ENCODE peak calls at places on chromosomes 3 and 15, in six cellular contexts. K is GM12878, L is A549, X is esophagus muscularis mucosa, S is breast epithelium, H is tibial nerve. M is an unnamed sample.

GRCh38 chr15:56242576-56243116 is 1.0 kb downstream of the RFX7 start:
- DNase-seq in K (no peak), L (no peak), X (no peak), S (no peak), H (no peak), M (peak)

GRCh38 chr3:13747627-13748026 is 132.2 kb downstream of the WNT7A start:
- DNase-seq in K (no peak), L (no peak), X (no peak), S (no peak), H (no peak), M (no peak)

GRCh38 chr3:125051715-125052581 is 3.8 kb downstream of the HEG1 start:
- DNase-seq in K (peak), L (no peak), X (no peak), S (no peak), H (peak), M (no peak)

GRCh38 chr15:85606721-85607120 is 188.0 kb downstream of the KLHL25 start:
- DNase-seq in K (no peak), L (no peak), X (no peak), S (no peak), H (no peak), M (no peak)

GRCh38 chr3:22887664-22888291 is 315.3 kb upstream of the UBE2E2 start:
- DNase-seq in K (no peak), L (peak), X (no peak), S (no peak), H (no peak), M (peak)

GRCh38 chr3:13515786-13516783 is 32.8 kb upstream of the FBLN2 start:
- DNase-seq in K (no peak), L (no peak), X (no peak), S (no peak), H (no peak), M (no peak)

GRCh38 chr3:40387001-40387894 is at the start of gene ENTPD3:
- DNase-seq in K (no peak), L (no peak), X (no peak), S (no peak), H (no peak), M (peak)

GRCh38 chr3:101824691-101825090 is 24.6 kb upstream of the NFKBIZ start:
- DNase-seq in K (no peak), L (no peak), X (no peak), S (no peak), H (no peak), M (no peak)

GRCh38 chr3:53225181-53225580 is 30.6 kb downstream of the TKT start:
- DNase-seq in K (no peak), L (no peak), X (no peak), S (no peak), H (no peak), M (no peak)

GRCh38 chr3:68007621-68008226 is 353.3 kb upstream of the SUCLG2 start:
- DNase-seq in K (no peak), L (no peak), X (no peak), S (no peak), H (no peak), M (no peak)

GRCh38 chr3:143119974-143120715 is 574 bp downstream of the CHST2 start:
- DNase-seq in K (no peak), L (peak), X (peak), S (no peak), H (no peak), M (peak)

GRCh38 chr15:89105147-89105546 is 16.9 kb downstream of the ABHD2 start:
- DNase-seq in K (no peak), L (peak), X (no peak), S (no peak), H (no peak), M (no peak)

GRCh38 chr3:12975748-12976522 is 97.3 kb downstream of the IQSEC1 start:
- DNase-seq in K (no peak), L (no peak), X (no peak), S (no peak), H (no peak), M (no peak)

GRCh38 chr3:177724020-177724638 is 526.8 kb upstream of the TBL1XR1 start:
- DNase-seq in K (no peak), L (no peak), X (no peak), S (no peak), H (peak), M (no peak)

GRCh38 chr3:178245385-178245778 is 290.9 kb upstream of the KCNMB2 start:
- DNase-seq in K (no peak), L (no peak), X (no peak), S (no peak), H (no peak), M (no peak)

GRCh38 chr3:157132936-157133335 is 27.0 kb downstream of the CCNL1 start:
- DNase-seq in K (no peak), L (no peak), X (no peak), S (no peak), H (no peak), M (no peak)

GRCh38 chr3:126827121-126827520 is 123.1 kb downstream of the CHCHD6 start:
- DNase-seq in K (no peak), L (no peak), X (peak), S (no peak), H (no peak), M (no peak)

GRCh38 chr15:66404532-66404931 is 17.8 kb downstream of the MAP2K1 start:
- DNase-seq in K (no peak), L (no peak), X (no peak), S (no peak), H (no peak), M (no peak)

GRCh38 chr3:187521546-187521945 is 148.6 kb downstream of the SST start:
- DNase-seq in K (no peak), L (no peak), X (no peak), S (no peak), H (no peak), M (no peak)

GRCh38 chr15:67000896-67001295 is 64.5 kb upstream of the SMAD3 start:
- DNase-seq in K (no peak), L (no peak), X (peak), S (no peak), H (no peak), M (no peak)

GRCh38 chr3:194369522-194370279 is at the start of gene LRRC15:
- DNase-seq in K (no peak), L (peak), X (no peak), S (no peak), H (no peak), M (no peak)

GRCh38 chr3:122101646-122102045 is 46.5 kb downstream of the CD86 start:
- DNase-seq in K (peak), L (peak), X (no peak), S (no peak), H (no peak), M (peak)

GRCh38 chr15:58443291-58443690 is 11.5 kb downstream of the LIPC start:
- DNase-seq in K (no peak), L (no peak), X (no peak), S (no peak), H (no peak), M (no peak)

GRCh38 chr3:108301695-108302404 is 5.5 kb downstream of the HHLA2 start:
- DNase-seq in K (no peak), L (no peak), X (no peak), S (no peak), H (no peak), M (no peak)

GRCh38 chr3:186097317-186097662 is 11.6 kb downstream of the ETV5 start:
- DNase-seq in K (no peak), L (no peak), X (no peak), S (no peak), H (no peak), M (no peak)

GRCh38 chr3:186098740-186099139 is 10.1 kb downstream of the ETV5 start:
- DNase-seq in K (no peak), L (no peak), X (no peak), S (no peak), H (no peak), M (no peak)

GRCh38 chr3:186099178-186099577 is 9.7 kb downstream of the ETV5 start:
- DNase-seq in K (no peak), L (no peak), X (no peak), S (no peak), H (peak), M (peak)

GRCh38 chr3:186096295-186096694 is 12.6 kb downstream of the ETV5 start:
- DNase-seq in K (no peak), L (no peak), X (no peak), S (no peak), H (no peak), M (no peak)

DNA sequence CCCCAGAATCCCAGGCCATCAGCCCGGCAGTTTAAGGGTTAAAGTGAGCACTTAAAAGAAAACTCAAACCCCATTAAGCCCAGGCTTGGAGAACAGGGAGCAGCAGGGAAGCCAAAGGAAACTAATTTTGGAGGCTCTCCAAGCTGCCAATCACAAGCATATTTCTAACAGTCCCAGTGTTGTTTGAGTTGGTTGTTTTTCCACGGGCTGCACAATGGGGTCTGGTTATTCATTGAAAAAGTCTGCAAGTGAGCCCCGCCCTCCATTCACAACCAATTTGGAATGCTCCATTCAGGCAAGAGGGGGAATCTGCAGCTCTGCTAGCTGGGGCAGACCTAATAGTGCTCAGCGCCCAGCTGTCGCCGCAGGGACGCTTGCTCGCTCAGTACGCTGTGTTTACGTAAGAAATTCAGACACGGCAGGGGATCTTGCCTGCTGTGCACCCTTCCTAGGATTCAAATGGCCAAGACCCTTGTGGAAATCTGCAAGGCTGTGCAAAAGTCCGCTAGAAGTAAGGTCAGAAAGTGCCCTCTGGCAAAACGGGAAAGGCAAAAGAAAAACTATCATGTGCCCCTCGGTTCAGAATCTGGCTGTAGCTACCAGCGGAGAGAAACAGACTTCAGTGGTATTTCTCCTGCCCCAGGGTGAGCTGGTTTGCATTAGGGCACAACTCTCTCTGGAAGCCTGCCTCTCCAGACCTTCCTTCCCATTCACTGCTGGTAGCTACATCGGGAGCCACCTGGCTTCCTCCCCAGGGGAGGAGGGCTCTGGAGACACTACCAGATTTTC is 11.0 kb downstream of the ETV5 start:
- DNase-seq in K (no peak), L (peak), X (no peak), S (no peak), H (peak), M (peak)
- TF ChIP-seq POLR2A in K (no peak), L (no peak), X (no peak), S (no peak), H (no peak), M (no peak)

GRCh38 chr3:49411550-49411967 is 217 bp downstream of the RHOA start:
- DNase-seq in K (no peak), L (no peak), X (no peak), S (no peak), H (peak), M (peak)

GRCh38 chr3:49412632-49413337 is 562 bp downstream of the TCTA start:
- DNase-seq in K (no peak), L (no peak), X (no peak), S (no peak), H (no peak), M (peak)

GRCh38 chr3:49410844-49411549 is 779 bp downstream of the RHOA start:
- DNase-seq in K (no peak), L (no peak), X (no peak), S (peak), H (no peak), M (peak)

GRCh38 chr3:49413338-49413734 is 1.1 kb downstream of the TCTA start:
- DNase-seq in K (no peak), L (no peak), X (no peak), S (no peak), H (no peak), M (no peak)

DNA sequence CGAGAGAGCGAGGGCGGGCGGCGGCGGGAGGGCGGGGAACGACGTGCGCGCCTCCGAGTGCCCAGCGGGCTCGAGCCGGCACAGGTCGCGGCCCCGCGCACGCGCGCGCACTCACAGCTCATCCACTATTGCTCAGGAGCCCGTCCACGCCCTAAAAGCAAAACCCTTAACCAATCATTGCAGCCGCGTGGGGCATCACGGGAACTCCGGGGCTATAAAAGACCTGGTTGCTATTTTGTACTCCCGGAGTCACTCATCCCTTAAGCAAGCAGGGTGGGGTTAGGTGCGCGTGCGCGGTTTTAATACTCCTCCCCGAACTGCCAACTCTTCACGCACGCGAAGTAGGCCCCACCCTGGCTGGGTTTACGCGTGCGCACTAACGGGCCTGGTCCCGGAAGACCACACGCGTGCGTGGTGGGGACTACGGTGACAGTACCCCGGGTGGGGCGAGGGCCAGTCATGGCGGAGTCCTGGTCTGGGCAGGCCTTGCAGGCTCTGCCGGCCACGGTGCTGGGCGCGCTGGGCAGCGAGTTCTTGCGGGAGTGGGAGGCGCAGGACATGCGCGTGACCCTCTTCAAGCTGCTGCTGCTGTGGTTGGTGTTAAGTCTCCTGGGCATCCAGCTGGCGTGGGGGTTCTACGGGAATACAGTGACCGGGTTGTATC is at the start of the genes RHOA and TCTA:
- DNase-seq in K (peak), L (peak), X (peak), S (peak), H (peak), M (peak)
- TF ChIP-seq POLR2A in K (peak), L (peak), X (peak), S (peak), H (peak), M (peak)

DNA sequence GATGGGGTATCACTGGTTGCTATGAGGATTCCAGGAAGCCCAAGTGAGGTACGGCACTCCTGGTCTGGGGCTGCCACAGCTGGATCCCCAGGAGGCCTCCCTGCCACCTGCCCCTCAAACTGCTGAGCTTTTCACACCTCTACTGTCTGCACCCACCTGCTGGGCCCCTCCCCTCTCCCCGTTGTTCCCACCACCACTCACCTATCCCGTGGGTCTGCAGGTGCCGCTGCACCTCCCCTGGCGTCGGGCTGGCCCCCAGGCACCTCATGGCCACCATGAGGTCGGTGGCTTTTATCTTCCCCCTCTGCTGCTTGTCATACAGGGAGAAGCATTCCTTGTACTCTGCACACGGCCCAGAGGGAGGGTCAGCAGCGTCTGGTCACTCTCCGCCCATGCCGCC is 5.8 kb downstream of the CALML4 start:
- DNase-seq in K (no peak), L (no peak), X (peak), S (no peak), H (no peak), M (no peak)
- TF ChIP-seq POLR2A in K (peak), L (no peak), X (no peak), S (no peak), H (no peak), M (no peak)

GRCh38 chr3:196942226-196942914 is at the start of gene NCBP2:
- DNase-seq in K (peak), L (peak), X (peak), S (peak), H (peak), M (peak)
- TF ChIP-seq POLR2A in K (peak), L (peak), X (peak), S (peak), H (peak), M (peak)

GRCh38 chr3:129399895-129400357 is 28.5 kb downstream of the EFCAB12 start:
- DNase-seq in K (no peak), L (peak), X (no peak), S (no peak), H (no peak), M (peak)
- TF ChIP-seq POLR2A in K (peak), L (peak), X (peak), S (no peak), H (peak), M (peak)